ENCODE peak calls at places on chromosomes 12 and 14, in seven cellular contexts. B, S, D, G, L, Q and V are unnamed samples.

GRCh38 chr14:50659327-50659974 is 8.7 kb downstream of the SAV1 start:
- DNase-seq in B (no peak), S (no peak), D (no peak), G (no peak), L (no peak), Q (no peak), V (no peak)

GRCh38 chr12:3828888-3829287 is 44.3 kb downstream of the PARP11 start:
- DNase-seq in B (no peak), S (no peak), D (no peak), G (no peak), L (no peak), Q (no peak), V (no peak)

GRCh38 chr12:113048716-113049127 is 7.8 kb upstream of the DTX1 start:
- DNase-seq in B (peak), S (peak), D (no peak), G (peak), L (peak), Q (peak), V (no peak)

GRCh38 chr12:83573676-83574075 is 887.0 kb downstream of the TMTC2 start:
- DNase-seq in B (no peak), S (no peak), D (no peak), G (no peak), L (peak), Q (no peak), V (no peak)

GRCh38 chr12:14769837-14770494 is 33.3 kb downstream of the WBP11 start:
- DNase-seq in B (peak), S (peak), D (peak), G (peak), L (peak), Q (peak), V (no peak)

GRCh38 chr12:125137776-125138344 is 72.6 kb downstream of the AACS start:
- DNase-seq in B (no peak), S (no peak), D (no peak), G (no peak), L (no peak), Q (no peak), V (no peak)

GRCh38 chr12:114344264-114344663 is 61.7 kb downstream of the TBX5 start:
- DNase-seq in B (no peak), S (no peak), D (no peak), G (no peak), L (no peak), Q (no peak), V (no peak)

GRCh38 chr14:50312734-50313054 is 570 bp downstream of the DMAC2L start:
- DNase-seq in B (no peak), S (no peak), D (no peak), G (no peak), L (no peak), Q (no peak), V (no peak)

GRCh38 chr14:60151715-60152114 is 13.5 kb downstream of the DHRS7 start:
- DNase-seq in B (peak), S (peak), D (peak), G (peak), L (peak), Q (peak), V (no peak)

GRCh38 chr12:20420557-20420956 is 52.2 kb downstream of the PDE3A start:
- DNase-seq in B (no peak), S (no peak), D (no peak), G (no peak), L (no peak), Q (no peak), V (no peak)

GRCh38 chr12:229441-230191 is 15.7 kb upstream of the SLC6A12 start:
- DNase-seq in B (no peak), S (peak), D (no peak), G (no peak), L (no peak), Q (no peak), V (no peak)

GRCh38 chr12:26088999-26089398 is 35.8 kb downstream of the BHLHE41 start:
- DNase-seq in B (no peak), S (no peak), D (no peak), G (no peak), L (no peak), Q (no peak), V (no peak)

GRCh38 chr12:53187145-53187899 is 6.6 kb upstream of the CSAD start:
- DNase-seq in B (no peak), S (no peak), D (no peak), G (no peak), L (no peak), Q (no peak), V (no peak)

GRCh38 chr12:89351489-89352241 is 636 bp downstream of the DUSP6 start:
- DNase-seq in B (peak), S (no peak), D (peak), G (peak), L (no peak), Q (peak), V (no peak)

GRCh38 chr12:119176267-119177055 is 2.3 kb upstream of the HSPB8 start:
- DNase-seq in B (peak), S (peak), D (peak), G (no peak), L (peak), Q (no peak), V (no peak)

GRCh38 chr12:100959481-100959880 is 164.9 kb downstream of the ANO4 start:
- DNase-seq in B (no peak), S (no peak), D (no peak), G (no peak), L (no peak), Q (no peak), V (no peak)